ENCODE peak calls at places on chromosome 2, in seven cellular contexts. One of them, this sample, is unnamed.

GRCh38 chr2:236036045-236036444 is 132.1 kb downstream of the GBX2 start:
- ATAC-seq in Right ventricle myocardium superior: no peak
- ATAC-seq in RWPE2: no peak
- ATAC-seq in heart left ventricle: no peak
- ATAC-seq in right lobe of liver: no peak
- ATAC-seq in left lobe of liver: no peak
- ATAC-seq in activated CD8-positive, alpha-beta T cell treated with anti-CD3 and anti-CD28 coated beads for 36 hours: no peak
- ATAC-seq in this sample: no peak

GRCh38 chr2:181440919-181441318 is 16.3 kb upstream of the ITGA4 start:
- ATAC-seq in Right ventricle myocardium superior: no peak
- ATAC-seq in RWPE2: no peak
- ATAC-seq in heart left ventricle: no peak
- ATAC-seq in right lobe of liver: no peak
- ATAC-seq in left lobe of liver: no peak
- ATAC-seq in activated CD8-positive, alpha-beta T cell treated with anti-CD3 and anti-CD28 coated beads for 36 hours: no peak
- ATAC-seq in this sample: no peak

GRCh38 chr2:179550849-179551248 is 286.2 kb upstream of the SESTD1 start:
- ATAC-seq in Right ventricle myocardium superior: no peak
- ATAC-seq in RWPE2: no peak
- ATAC-seq in heart left ventricle: no peak
- ATAC-seq in right lobe of liver: no peak
- ATAC-seq in left lobe of liver: peak
- ATAC-seq in activated CD8-positive, alpha-beta T cell treated with anti-CD3 and anti-CD28 coated beads for 36 hours: no peak
- ATAC-seq in this sample: no peak

GRCh38 chr2:105411720-105412407 is 13.0 kb upstream of the FHL2 start:
- ATAC-seq in Right ventricle myocardium superior: no peak
- ATAC-seq in RWPE2: no peak
- ATAC-seq in heart left ventricle: no peak
- ATAC-seq in right lobe of liver: no peak
- ATAC-seq in left lobe of liver: no peak
- ATAC-seq in activated CD8-positive, alpha-beta T cell treated with anti-CD3 and anti-CD28 coated beads for 36 hours: no peak
- ATAC-seq in this sample: no peak

GRCh38 chr2:12320027-12320734 is 396.6 kb upstream of the TRIB2 start:
- ATAC-seq in Right ventricle myocardium superior: no peak
- ATAC-seq in RWPE2: no peak
- ATAC-seq in heart left ventricle: no peak
- ATAC-seq in right lobe of liver: no peak
- ATAC-seq in left lobe of liver: no peak
- ATAC-seq in activated CD8-positive, alpha-beta T cell treated with anti-CD3 and anti-CD28 coated beads for 36 hours: no peak
- ATAC-seq in this sample: no peak

GRCh38 chr2:157840568-157841156 is 35.5 kb downstream of the ACVR1 start:
- ATAC-seq in Right ventricle myocardium superior: peak
- ATAC-seq in RWPE2: no peak
- ATAC-seq in heart left ventricle: peak
- ATAC-seq in right lobe of liver: peak
- ATAC-seq in left lobe of liver: peak
- ATAC-seq in activated CD8-positive, alpha-beta T cell treated with anti-CD3 and anti-CD28 coated beads for 36 hours: no peak
- ATAC-seq in this sample: no peak

GRCh38 chr2:207166039-207166348 is 246 bp upstream of the KLF7 start:
- ATAC-seq in Right ventricle myocardium superior: peak
- ATAC-seq in RWPE2: peak
- ATAC-seq in heart left ventricle: peak
- ATAC-seq in right lobe of liver: peak
- ATAC-seq in left lobe of liver: peak
- ATAC-seq in activated CD8-positive, alpha-beta T cell treated with anti-CD3 and anti-CD28 coated beads for 36 hours: peak
- ATAC-seq in this sample: peak

GRCh38 chr2:204030337-204030736 is 93.8 kb downstream of the ICOS start:
- ATAC-seq in Right ventricle myocardium superior: peak
- ATAC-seq in RWPE2: no peak
- ATAC-seq in heart left ventricle: no peak
- ATAC-seq in right lobe of liver: no peak
- ATAC-seq in left lobe of liver: no peak
- ATAC-seq in activated CD8-positive, alpha-beta T cell treated with anti-CD3 and anti-CD28 coated beads for 36 hours: no peak
- ATAC-seq in this sample: no peak

GRCh38 chr2:233133239-233133638 is 73.1 kb downstream of the INPP5D start:
- ATAC-seq in Right ventricle myocardium superior: no peak
- ATAC-seq in RWPE2: no peak
- ATAC-seq in heart left ventricle: no peak
- ATAC-seq in right lobe of liver: no peak
- ATAC-seq in left lobe of liver: no peak
- ATAC-seq in activated CD8-positive, alpha-beta T cell treated with anti-CD3 and anti-CD28 coated beads for 36 hours: no peak
- ATAC-seq in this sample: no peak

GRCh38 chr2:196131384-196131861 is 40.0 kb downstream of the STK17B start:
- ATAC-seq in Right ventricle myocardium superior: no peak
- ATAC-seq in RWPE2: no peak
- ATAC-seq in heart left ventricle: no peak
- ATAC-seq in right lobe of liver: peak
- ATAC-seq in left lobe of liver: peak
- ATAC-seq in activated CD8-positive, alpha-beta T cell treated with anti-CD3 and anti-CD28 coated beads for 36 hours: peak
- ATAC-seq in this sample: no peak

GRCh38 chr2:208000701-208001395 is 24.5 kb downstream of the PLEKHM3 start:
- ATAC-seq in Right ventricle myocardium superior: no peak
- ATAC-seq in RWPE2: no peak
- ATAC-seq in heart left ventricle: no peak
- ATAC-seq in right lobe of liver: no peak
- ATAC-seq in left lobe of liver: no peak
- ATAC-seq in activated CD8-positive, alpha-beta T cell treated with anti-CD3 and anti-CD28 coated beads for 36 hours: no peak
- ATAC-seq in this sample: no peak

GRCh38 chr2:54496920-54497319 is 40.8 kb downstream of the SPTBN1 start:
- ATAC-seq in Right ventricle myocardium superior: no peak
- ATAC-seq in RWPE2: no peak
- ATAC-seq in heart left ventricle: no peak
- ATAC-seq in right lobe of liver: no peak
- ATAC-seq in left lobe of liver: no peak
- ATAC-seq in activated CD8-positive, alpha-beta T cell treated with anti-CD3 and anti-CD28 coated beads for 36 hours: no peak
- ATAC-seq in this sample: no peak

GRCh38 chr2:178707471-178707870 is 99.8 kb downstream of the TTN start:
- ATAC-seq in Right ventricle myocardium superior: no peak
- ATAC-seq in RWPE2: no peak
- ATAC-seq in heart left ventricle: no peak
- ATAC-seq in right lobe of liver: no peak
- ATAC-seq in left lobe of liver: no peak
- ATAC-seq in activated CD8-positive, alpha-beta T cell treated with anti-CD3 and anti-CD28 coated beads for 36 hours: no peak
- ATAC-seq in this sample: no peak

GRCh38 chr2:75389271-75389670 is 171.5 kb downstream of the EVA1A start:
- ATAC-seq in Right ventricle myocardium superior: no peak
- ATAC-seq in RWPE2: no peak
- ATAC-seq in heart left ventricle: no peak
- ATAC-seq in right lobe of liver: no peak
- ATAC-seq in left lobe of liver: no peak
- ATAC-seq in activated CD8-positive, alpha-beta T cell treated with anti-CD3 and anti-CD28 coated beads for 36 hours: no peak
- ATAC-seq in this sample: no peak

GRCh38 chr2:112714836-112715631 is 5.8 kb upstream of the NT5DC4 start:
- ATAC-seq in Right ventricle myocardium superior: no peak
- ATAC-seq in RWPE2: peak
- ATAC-seq in heart left ventricle: no peak
- ATAC-seq in right lobe of liver: no peak
- ATAC-seq in left lobe of liver: no peak
- ATAC-seq in activated CD8-positive, alpha-beta T cell treated with anti-CD3 and anti-CD28 coated beads for 36 hours: no peak
- ATAC-seq in this sample: no peak

This sample was measured in gastroesophageal sphincter.